ENCODE peak calls at places on chromosomes 5 and 9, in five cellular contexts. One of them, this sample, is unnamed.

GRCh38 chr9:35736201-35736633 is 3.8 kb downstream of the CREB3 start:
- DNase-seq in HCT116: peak; percentile 64
- DNase-seq in stromal cell of bone marrow: peak; percentile 59
- DNase-seq in GM23338: peak; percentile 87
- DNase-seq in fibroblast of the aortic adventitia: peak; percentile 79
- DNase-seq in this sample: peak; percentile 87

GRCh38 chr9:33731142-33731541 is 64.2 kb upstream of the PRSS3 start:
- DNase-seq in HCT116: no peak
- DNase-seq in stromal cell of bone marrow: no peak
- DNase-seq in GM23338: no peak
- DNase-seq in fibroblast of the aortic adventitia: no peak
- DNase-seq in this sample: no peak

GRCh38 chr5:157106668-157107461 is 2.0 kb downstream of the HAVCR2 start:
- DNase-seq in HCT116: no peak
- DNase-seq in stromal cell of bone marrow: peak; percentile 20
- DNase-seq in GM23338: no peak
- DNase-seq in fibroblast of the aortic adventitia: no peak
- DNase-seq in this sample: no peak

GRCh38 chr5:169450464-169450863 is 133.1 kb upstream of the SPDL1 start:
- DNase-seq in HCT116: no peak
- DNase-seq in stromal cell of bone marrow: peak; percentile 57
- DNase-seq in GM23338: no peak
- DNase-seq in fibroblast of the aortic adventitia: peak; percentile 56
- DNase-seq in this sample: no peak

GRCh38 chr9:94941211-94941875 is 214.8 kb downstream of the AOPEP start:
- DNase-seq in HCT116: no peak
- DNase-seq in stromal cell of bone marrow: no peak
- DNase-seq in GM23338: no peak
- DNase-seq in fibroblast of the aortic adventitia: no peak
- DNase-seq in this sample: no peak

GRCh38 chr9:124716795-124717194 is 54.3 kb downstream of the NR6A1 start:
- DNase-seq in HCT116: peak; percentile 64
- DNase-seq in stromal cell of bone marrow: no peak
- DNase-seq in GM23338: no peak
- DNase-seq in fibroblast of the aortic adventitia: no peak
- DNase-seq in this sample: peak; percentile 11

GRCh38 chr5:143882520-143882919 is 70.6 kb downstream of the HMHB1 start:
- DNase-seq in HCT116: no peak
- DNase-seq in stromal cell of bone marrow: no peak
- DNase-seq in GM23338: no peak
- DNase-seq in fibroblast of the aortic adventitia: peak; percentile 72
- DNase-seq in this sample: no peak

GRCh38 chr9:113572076-113572861 is 108.7 kb downstream of the RGS3 start:
- DNase-seq in HCT116: no peak
- DNase-seq in stromal cell of bone marrow: no peak
- DNase-seq in GM23338: no peak
- DNase-seq in fibroblast of the aortic adventitia: no peak
- DNase-seq in this sample: no peak

GRCh38 chr5:169416583-169417196 is 115.8 kb upstream of the SLIT3 start:
- DNase-seq in HCT116: no peak
- DNase-seq in stromal cell of bone marrow: peak; percentile 98
- DNase-seq in GM23338: no peak
- DNase-seq in fibroblast of the aortic adventitia: peak; percentile 95
- DNase-seq in this sample: peak; percentile 87

GRCh38 chr5:138334867-138335447 is 3.1 kb upstream of the FAM53C start:
- DNase-seq in HCT116: no peak
- DNase-seq in stromal cell of bone marrow: no peak
- DNase-seq in GM23338: no peak
- DNase-seq in fibroblast of the aortic adventitia: no peak
- DNase-seq in this sample: no peak

GRCh38 chr5:95892784-95893354 is 68.8 kb downstream of the ELL2 start:
- DNase-seq in HCT116: peak; percentile 16
- DNase-seq in stromal cell of bone marrow: peak; percentile 22
- DNase-seq in GM23338: peak; percentile 70
- DNase-seq in fibroblast of the aortic adventitia: peak; percentile 51
- DNase-seq in this sample: peak; percentile 37

GRCh38 chr5:173554038-173554955 is 62.2 kb downstream of the BOD1 start:
- DNase-seq in HCT116: no peak
- DNase-seq in stromal cell of bone marrow: no peak
- DNase-seq in GM23338: no peak
- DNase-seq in fibroblast of the aortic adventitia: peak; percentile 43
- DNase-seq in this sample: no peak

GRCh38 chr9:935348-935965 is 41.0 kb upstream of the DMRT3 start:
- DNase-seq in HCT116: no peak
- DNase-seq in stromal cell of bone marrow: no peak
- DNase-seq in GM23338: no peak
- DNase-seq in fibroblast of the aortic adventitia: peak; percentile 4
- DNase-seq in this sample: peak; percentile 38

GRCh38 chr9:128528445-128529160 is 23.8 kb upstream of the SPTAN1 start:
- DNase-seq in HCT116: no peak
- DNase-seq in stromal cell of bone marrow: no peak
- DNase-seq in GM23338: no peak
- DNase-seq in fibroblast of the aortic adventitia: no peak
- DNase-seq in this sample: no peak

GRCh38 chr5:62969409-62970120 is 390.9 kb downstream of the LRRC70 start:
- DNase-seq in HCT116: no peak
- DNase-seq in stromal cell of bone marrow: no peak
- DNase-seq in GM23338: no peak
- DNase-seq in fibroblast of the aortic adventitia: no peak
- DNase-seq in this sample: peak; percentile 40

GRCh38 chr5:38583500-38583899 is 27.1 kb upstream of the LIFR start:
- DNase-seq in HCT116: no peak
- DNase-seq in stromal cell of bone marrow: no peak
- DNase-seq in GM23338: no peak
- DNase-seq in fibroblast of the aortic adventitia: no peak
- DNase-seq in this sample: no peak